ENCODE peak calls at places on chromosome 4, in eight cellular contexts. R is AG04450, J is adrenal gland, S is dorsolateral prefrontal cortex, Y is IMR-90, A is upper lobe of right lung, M is MM.1S, L is ovary. W is an unnamed sample.

GRCh38 chr4:152172146-152172545 is 363.7 kb downstream of the FBXW7 start:
- DNase-seq in R (no peak), J (no peak), S (no peak), Y (no peak), A (no peak), M (no peak), L (no peak), W (no peak)

GRCh38 chr4:98648602-98649001 is 9.8 kb downstream of the TSPAN5 start:
- DNase-seq in R (no peak), J (no peak), S (no peak), Y (no peak), A (no peak), M (no peak), L (no peak), W (no peak)

GRCh38 chr4:18975916-18976610 is 954.5 kb upstream of the LCORL start:
- DNase-seq in R (no peak), J (no peak), S (no peak), Y (no peak), A (no peak), M (no peak), L (no peak), W (no peak)

GRCh38 chr4:126081336-126081735 is 766.6 kb downstream of the FAT4 start:
- DNase-seq in R (no peak), J (no peak), S (no peak), Y (no peak), A (no peak), M (no peak), L (no peak), W (no peak)

GRCh38 chr4:184231573-184231972 is 13.9 kb upstream of the ENPP6 start:
- DNase-seq in R (no peak), J (no peak), S (no peak), Y (no peak), A (no peak), M (no peak), L (no peak), W (no peak)

GRCh38 chr4:164536829-164537228 is 217.1 kb upstream of the SMIM31 start:
- DNase-seq in R (no peak), J (peak; percentile 74), S (no peak), Y (peak; percentile 7), A (no peak), M (no peak), L (no peak), W (no peak)

GRCh38 chr4:56723201-56723605 is 42.1 kb upstream of the HOPX start:
- DNase-seq in R (no peak), J (no peak), S (no peak), Y (no peak), A (no peak), M (no peak), L (no peak), W (no peak)

GRCh38 chr4:90219822-90220221 is 92.6 kb downstream of the CCSER1 start:
- DNase-seq in R (no peak), J (no peak), S (no peak), Y (no peak), A (no peak), M (peak; percentile 58), L (no peak), W (no peak)

GRCh38 chr4:94995684-94996394 is 238.1 kb downstream of the BMPR1B start:
- DNase-seq in R (no peak), J (peak; percentile 47), S (no peak), Y (peak; percentile 29), A (no peak), M (no peak), L (no peak), W (no peak)

GRCh38 chr4:158134257-158134656 is 38.6 kb downstream of the GASK1B start:
- DNase-seq in R (no peak), J (no peak), S (no peak), Y (no peak), A (no peak), M (no peak), L (no peak), W (no peak)

GRCh38 chr4:116099596-116099995 is 985.8 kb downstream of the TRAM1L1 start:
- DNase-seq in R (no peak), J (no peak), S (no peak), Y (no peak), A (no peak), M (no peak), L (no peak), W (no peak)

GRCh38 chr4:110602061-110602460 is 20.8 kb downstream of the PITX2 start:
- DNase-seq in R (no peak), J (no peak), S (no peak), Y (no peak), A (no peak), M (no peak), L (no peak), W (no peak)

GRCh38 chr4:40991908-40992307 is 222.4 kb downstream of the APBB2 start:
- DNase-seq in R (no peak), J (no peak), S (no peak), Y (no peak), A (no peak), M (peak; percentile 29), L (no peak), W (no peak)

GRCh38 chr4:126526335-126526734 is 1106.4 kb upstream of the INTU start:
- DNase-seq in R (no peak), J (no peak), S (no peak), Y (peak; percentile 17), A (no peak), M (peak; percentile 62), L (no peak), W (no peak)

GRCh38 chr4:186554485-186554884 is 882 bp downstream of the MTNR1A start:
- DNase-seq in R (no peak), J (no peak), S (no peak), Y (no peak), A (no peak), M (no peak), L (no peak), W (peak; percentile 62)

GRCh38 chr4:26860157-26860921 is at the start of gene STIM2:
- DNase-seq in R (peak; percentile 93), J (peak; percentile 97), S (peak; percentile 95), Y (peak; percentile 96), A (peak; percentile 99), M (peak; percentile 97), L (peak; percentile 97), W (peak; percentile 91)

GRCh38 chr4:108168213-108168671 is 490 bp downstream of the LEF1 start:
- DNase-seq in R (no peak), J (no peak), S (no peak), Y (peak; percentile 8), A (no peak), M (peak; percentile 27), L (no peak), W (no peak)
- H3K27me3 ChIP-seq in R (peaks cover 79% of the 10 kb centered on the region), J (peaks cover 30% of the 10 kb centered on the region), S (peaks cover 92% of the 10 kb centered on the region), Y (peaks cover 77% of the 10 kb centered on the region), A (peaks cover 72% of the 10 kb centered on the region), M (peaks cover 30% of the 10 kb centered on the region), L (no peaks in the 10 kb centered on the region), W (peaks cover 10% of the 10 kb centered on the region)

GRCh38 chr4:3656441-3657376 is 109.5 kb upstream of the ADRA2C start:
- DNase-seq in R (no peak), J (no peak), S (no peak), Y (no peak), A (no peak), M (no peak), L (no peak), W (no peak)

GRCh38 chr4:3657917-3658913 is 108.0 kb upstream of the ADRA2C start:
- DNase-seq in R (peak; percentile 57), J (peak; percentile 16), S (no peak), Y (peak; percentile 90), A (no peak), M (no peak), L (no peak), W (peak; percentile 60)

GRCh38 chr4:3660928-3661515 is 105.2 kb upstream of the ADRA2C start:
- DNase-seq in R (no peak), J (no peak), S (no peak), Y (no peak), A (no peak), M (no peak), L (no peak), W (no peak)

GRCh38 chr4:3660086-3660927 is 105.9 kb upstream of the ADRA2C start:
- DNase-seq in R (no peak), J (no peak), S (peak; percentile 31), Y (peak; percentile 5), A (no peak), M (no peak), L (no peak), W (no peak)

GRCh38 chr4:3659131-3659530 is 107.1 kb upstream of the ADRA2C start:
- DNase-seq in R (no peak), J (no peak), S (no peak), Y (no peak), A (no peak), M (no peak), L (no peak), W (no peak)
- H3K27me3 ChIP-seq in R (peaks cover 20% of the 10 kb centered on the region), J (peaks cover 4% of the 10 kb centered on the region), S (peaks cover 15% of the 10 kb centered on the region), Y (peaks cover 57% of the 10 kb centered on the region), A (peaks cover 31% of the 10 kb centered on the region), M (peaks cover 97% of the 10 kb centered on the region), L (no peaks in the 10 kb centered on the region), W (peaks cover 41% of the 10 kb centered on the region)

GRCh38 chr4:78235800-78236199 is 178.7 kb downstream of the FRAS1 start:
- DNase-seq in R (no peak), J (no peak), S (no peak), Y (no peak), A (no peak), M (no peak), L (no peak), W (no peak)

GRCh38 chr4:78242071-78242470 is 184.9 kb downstream of the FRAS1 start:
- DNase-seq in R (no peak), J (no peak), S (no peak), Y (no peak), A (no peak), M (no peak), L (no peak), W (no peak)

GRCh38 chr4:78237360-78237759 is 180.2 kb downstream of the FRAS1 start:
- DNase-seq in R (no peak), J (no peak), S (no peak), Y (no peak), A (no peak), M (no peak), L (no peak), W (no peak)
- H3K27me3 ChIP-seq in R (no peaks in the 10 kb centered on the region), J (no peaks in the 10 kb centered on the region), S (no peaks in the 10 kb centered on the region), Y (no peaks in the 10 kb centered on the region), A (no peaks in the 10 kb centered on the region), M (no peaks in the 10 kb centered on the region), L (no peaks in the 10 kb centered on the region), W (no peaks in the 10 kb centered on the region)

GRCh38 chr4:30720021-30720655 is at the start of gene PCDH7:
- DNase-seq in R (no peak), J (no peak), S (no peak), Y (peak; percentile 73), A (no peak), M (no peak), L (peak; percentile 31), W (no peak)
- H3K27me3 ChIP-seq in R (no peaks in the 10 kb centered on the region), J (peaks cover 52% of the 10 kb centered on the region), S (no peaks in the 10 kb centered on the region), Y (no peaks in the 10 kb centered on the region), A (peaks cover 58% of the 10 kb centered on the region), M (no peaks in the 10 kb centered on the region), L (no peaks in the 10 kb centered on the region), W (peaks cover 22% of the 10 kb centered on the region)